ENCODE peak calls at places on chromosomes 6 and 20, in eight cellular contexts. L is posterior vena cava; T is globus pallidus; D is vagina; B is T follicular helper cell; I is stimulated activated naive CD8-positive, alpha-beta T cell treated with anti-CD3 and anti-CD28 coated beads, Interleukin-15, amount 100 ng/mL, for 72 hours; R is T-cell; J is mesendoderm. Q is an unnamed sample.

GRCh38 chr6:130020106-130020851 is 1.9 kb downstream of the L3MBTL3 start:
- DNase-seq in L (peak), T (peak), D (no peak), B (peak), I (peak), R (peak), J (peak), Q (peak)

GRCh38 chr20:52087471-52087870 is 104.1 kb downstream of the ZFP64 start:
- DNase-seq in L (no peak), T (no peak), D (no peak), B (no peak), I (no peak), R (no peak), J (no peak), Q (peak)

GRCh38 chr20:8304124-8304800 is 172.2 kb downstream of the PLCB1 start:
- DNase-seq in L (no peak), T (no peak), D (no peak), B (no peak), I (no peak), R (no peak), J (no peak), Q (no peak)

GRCh38 chr20:41233976-41234514 is 83.5 kb downstream of the ZHX3 start:
- DNase-seq in L (no peak), T (no peak), D (no peak), B (no peak), I (no peak), R (no peak), J (no peak), Q (no peak)

GRCh38 chr6:129575378-129576118 is 134.4 kb downstream of the ARHGAP18 start:
- DNase-seq in L (no peak), T (peak), D (no peak), B (no peak), I (no peak), R (no peak), J (peak), Q (peak)

GRCh38 chr20:3238616-3239025 is 369 bp downstream of the SLC4A11 start:
- DNase-seq in L (no peak), T (no peak), D (no peak), B (no peak), I (peak), R (peak), J (no peak), Q (no peak)

GRCh38 chr6:79079425-79080130 is 1.5 kb upstream of the PHIP start:
- DNase-seq in L (no peak), T (peak), D (no peak), B (no peak), I (no peak), R (no peak), J (peak), Q (peak)

GRCh38 chr20:62043131-62043914 is 22.4 kb downstream of the TAF4 start:
- DNase-seq in L (no peak), T (no peak), D (no peak), B (no peak), I (no peak), R (no peak), J (no peak), Q (no peak)

GRCh38 chr6:45661667-45662066 is 283.9 kb upstream of the SUPT3H start:
- DNase-seq in L (no peak), T (no peak), D (no peak), B (no peak), I (no peak), R (no peak), J (no peak), Q (peak)

GRCh38 chr6:25359191-25359861 is 80.2 kb downstream of the CARMIL1 start:
- DNase-seq in L (no peak), T (peak), D (no peak), B (no peak), I (no peak), R (no peak), J (no peak), Q (peak)

GRCh38 chr6:168050225-168050796 is 28.7 kb downstream of the FRMD1 start:
- DNase-seq in L (no peak), T (no peak), D (no peak), B (no peak), I (no peak), R (no peak), J (no peak), Q (no peak)

GRCh38 chr20:44967207-44967807 is 995 bp downstream of the STK4 start:
- DNase-seq in L (no peak), T (no peak), D (no peak), B (peak), I (no peak), R (peak), J (no peak), Q (no peak)

GRCh38 chr20:44467289-44467883 is 8.3 kb upstream of the TTPAL start:
- DNase-seq in L (peak), T (no peak), D (peak), B (no peak), I (no peak), R (no peak), J (no peak), Q (no peak)

GRCh38 chr20:46157625-46158024 is 39.5 kb downstream of the CD40 start:
- DNase-seq in L (peak), T (no peak), D (no peak), B (no peak), I (no peak), R (no peak), J (no peak), Q (no peak)

GRCh38 chr6:100116409-100117194 is 122.6 kb upstream of the MCHR2 start:
- DNase-seq in L (no peak), T (peak), D (no peak), B (no peak), I (peak), R (no peak), J (peak), Q (peak)

GRCh38 chr6:84052204-84052882 is 18.8 kb downstream of the MRAP2 start:
- DNase-seq in L (peak), T (no peak), D (no peak), B (no peak), I (no peak), R (no peak), J (peak), Q (no peak)

GRCh38 chr6:28134015-28134414 is 7.7 kb upstream of the ZKSCAN8 start:
- DNase-seq in L (no peak), T (no peak), D (no peak), B (no peak), I (no peak), R (peak), J (peak), Q (peak)

GRCh38 chr6:158962371-158962770 is 37.6 kb downstream of the RSPH3 start:
- DNase-seq in L (no peak), T (no peak), D (no peak), B (no peak), I (no peak), R (no peak), J (no peak), Q (no peak)

GRCh38 chr6:43771858-43772570 is 2.0 kb downstream of the VEGFA start:
- DNase-seq in L (peak), T (no peak), D (no peak), B (no peak), I (peak), R (peak), J (peak), Q (peak)

GRCh38 chr6:31826793-31827285 is 699 bp upstream of the HSPA1B start:
- DNase-seq in L (peak), T (no peak), D (peak), B (no peak), I (no peak), R (peak), J (no peak), Q (no peak)

GRCh38 chr20:37282558-37282957 is 6.9 kb upstream of the MANBAL start:
- DNase-seq in L (no peak), T (no peak), D (no peak), B (no peak), I (no peak), R (no peak), J (peak), Q (peak)

GRCh38 chr6:54404791-54405190 is 96.5 kb downstream of the TINAG start:
- DNase-seq in L (no peak), T (no peak), D (no peak), B (no peak), I (no peak), R (no peak), J (no peak), Q (no peak)

GRCh38 chr6:93183513-93183912 is 235.8 kb downstream of the EPHA7 start:
- DNase-seq in L (no peak), T (no peak), D (no peak), B (no peak), I (no peak), R (no peak), J (peak), Q (no peak)

GRCh38 chr6:170286246-170286933 is 4.5 kb downstream of the DLL1 start:
- DNase-seq in L (no peak), T (peak), D (no peak), B (no peak), I (no peak), R (no peak), J (peak), Q (no peak)

GRCh38 chr6:142843344-142843743 is 101.6 kb downstream of the HIVEP2 start:
- DNase-seq in L (no peak), T (no peak), D (no peak), B (no peak), I (no peak), R (no peak), J (no peak), Q (peak)

GRCh38 chr20:18284805-18285533 is 3.4 kb upstream of the ZNF133 start:
- DNase-seq in L (no peak), T (no peak), D (no peak), B (no peak), I (no peak), R (no peak), J (no peak), Q (peak)

GRCh38 chr6:14748679-14749078 is 497.2 kb upstream of the JARID2 start:
- DNase-seq in L (no peak), T (no peak), D (no peak), B (no peak), I (no peak), R (no peak), J (no peak), Q (no peak)

GRCh38 chr6:74075323-74075722 is 379.3 kb downstream of the CD109 start:
- DNase-seq in L (no peak), T (no peak), D (no peak), B (no peak), I (no peak), R (no peak), J (peak), Q (no peak)

GRCh38 chr6:11058406-11058805 is 14.3 kb upstream of the ELOVL2 start:
- DNase-seq in L (no peak), T (no peak), D (no peak), B (no peak), I (no peak), R (no peak), J (no peak), Q (no peak)

GRCh38 chr6:140051521-140052455 is 677.3 kb upstream of the CITED2 start:
- DNase-seq in L (no peak), T (no peak), D (no peak), B (no peak), I (no peak), R (no peak), J (no peak), Q (peak)

Q was measured in Caki2.